ENCODE peak calls at places on chromosomes 3 and 15, in four cellular contexts. Q, B, I and V are unnamed samples. For H3K27me3 and H3K36me3, the result is how much of the 10 kb centered on the place peaks cover.

GRCh38 chr3:43417133-43417532 is 130.8 kb downstream of the SNRK start:
- DNase-seq in Q (no peak), I (no peak), B (no peak), V (no peak)

GRCh38 chr3:186823391-186823790 is 17.1 kb upstream of the RFC4 start:
- DNase-seq in Q (peak), I (no peak), B (no peak), V (no peak)

GRCh38 chr3:16516695-16517481 is 3.4 kb upstream of the RFTN1 start:
- DNase-seq in Q (peak), B (no peak), I (no peak), V (peak)

GRCh38 chr3:57864853-57865252 is 108.7 kb downstream of the SLMAP start:
- DNase-seq in B (no peak), Q (peak), I (no peak), V (no peak)

GRCh38 chr3:45976191-45977091 is 19.2 kb downstream of the FYCO1 start:
- DNase-seq in B (no peak), I (no peak), Q (no peak), V (no peak)

GRCh38 chr3:23264413-23264812 is 61.3 kb downstream of the UBE2E2 start:
- DNase-seq in B (peak), I (no peak), Q (peak), V (no peak)

GRCh38 chr15:63834500-63835210 is 907 bp upstream of the HERC1 start:
- DNase-seq in B (no peak), Q (no peak), I (no peak), V (no peak)

GRCh38 chr3:161556533-161556932 is 59.9 kb downstream of the OTOL1 start:
- DNase-seq in Q (no peak), B (no peak), I (no peak), V (no peak)

GRCh38 chr3:77513541-77513940 is 473.6 kb downstream of the ROBO2 start:
- DNase-seq in Q (peak), B (peak), I (no peak), V (no peak)

GRCh38 chr3:108296239-108296638 is at the start of gene HHLA2:
- DNase-seq in I (no peak), Q (peak), B (no peak), V (no peak)

GRCh38 chr3:179967622-179968021 is 69.1 kb downstream of the PEX5L start:
- DNase-seq in B (no peak), Q (peak), I (no peak), V (no peak)

GRCh38 chr3:146471012-146471411 is 1.7 kb upstream of the PLSCR2 start:
- DNase-seq in B (no peak), I (no peak), Q (no peak), V (no peak)

GRCh38 chr15:96326551-96327154 is 3.8 kb upstream of the NR2F2 start:
- DNase-seq in I (no peak), B (no peak), Q (peak), V (no peak)
- H3K27me3 ChIP-seq in I (under half), B (under half), Q (under half), V (under half)

DNA sequence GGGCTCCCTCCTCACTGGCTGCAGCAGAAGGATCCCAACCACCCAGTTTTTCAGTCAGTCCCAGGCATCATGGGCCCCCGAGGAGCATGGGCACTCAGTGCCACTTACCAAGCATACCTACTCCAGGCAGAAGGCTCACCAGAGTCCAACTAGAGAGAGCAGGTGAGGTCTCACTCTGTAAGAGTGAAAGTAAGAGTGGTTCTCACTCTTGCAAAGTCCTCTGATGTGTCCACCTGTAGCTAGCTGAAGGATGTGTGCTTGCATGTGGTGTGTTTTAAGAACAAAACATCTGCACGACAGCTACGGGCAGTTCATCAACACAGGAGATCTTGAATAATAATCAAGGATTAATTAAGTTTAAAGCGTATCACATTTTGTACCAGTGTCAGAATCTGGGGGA is 49.7 kb downstream of the CCK start:
- DNase-seq in Q (no peak), I (no peak), B (no peak), V (no peak)
- H3K36me3 ChIP-seq in Q (under half), I (under half), B (under half), V (under half)

GRCh38 chr15:75346796-75347221 is at the start of gene NEIL1:
- DNase-seq in B (no peak), Q (no peak), I (peak), V (no peak)
- H3K27me3 ChIP-seq in B (under half), Q (under half), I (under half), V (under half)

DNA sequence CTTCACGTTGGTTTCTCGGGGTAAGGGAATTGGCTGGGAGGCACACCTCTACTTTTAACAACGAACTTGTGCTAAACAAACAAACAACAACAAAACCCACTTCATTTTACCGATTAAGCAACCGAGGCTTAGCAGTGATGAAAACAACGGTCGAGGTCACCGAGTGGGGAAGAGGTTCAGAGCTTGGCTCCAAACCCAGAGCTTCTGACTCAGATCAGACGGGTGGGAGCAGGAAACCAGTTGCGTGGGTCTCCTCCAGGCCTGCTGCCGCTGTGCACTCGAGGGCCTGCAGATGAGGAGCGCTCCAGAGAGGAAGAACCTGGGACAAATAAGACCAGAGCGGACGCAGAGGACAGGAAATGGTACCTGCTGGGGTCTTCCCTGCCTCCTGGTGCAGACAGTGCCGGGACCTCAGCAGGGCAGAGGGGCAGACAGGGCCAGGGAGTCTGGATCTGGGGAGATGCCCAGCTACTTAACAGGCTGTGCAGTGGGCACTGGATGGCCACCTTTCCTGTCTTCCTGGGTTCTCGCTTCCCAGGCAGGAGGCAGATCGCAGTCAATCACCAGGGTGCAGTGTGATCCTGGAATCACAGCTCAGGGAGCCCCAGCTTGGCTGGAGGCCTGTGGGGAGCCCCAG is 99.0 kb upstream of the MEF2A start:
- DNase-seq in I (no peak), Q (peak), B (no peak), V (no peak)
- H3K36me3 ChIP-seq in I (under half), Q (under half), B (under half), V (under half)

GRCh38 chr15:67818464-67818863 is 6.8 kb upstream of the SKOR1 start:
- DNase-seq in Q (no peak), B (no peak), I (no peak), V (no peak)
- H3K27me3 ChIP-seq in Q (half or more), B (under half), I (under half), V (half or more)

GRCh38 chr3:171497546-171497945 is 37.3 kb upstream of the TNIK start:
- DNase-seq in Q (no peak), I (no peak), B (no peak), V (no peak)
- H3K36me3 ChIP-seq in Q (under half), I (under half), B (under half), V (under half)

GRCh38 chr3:189779166-189779565 is 148.0 kb downstream of the TP63 start:
- DNase-seq in I (no peak), B (no peak), Q (no peak), V (no peak)
- H3K27me3 ChIP-seq in I (under half), B (under half), Q (under half), V (under half)

GRCh38 chr3:131026321-131027151 is at the start of the genes ASTE1 and NEK11:
- DNase-seq in I (peak), Q (peak), B (peak), V (peak)
- H3K36me3 ChIP-seq in I (under half), Q (under half), B (under half), V (under half)

GRCh38 chr3:27712136-27713065 is 9.7 kb downstream of the EOMES start:
- DNase-seq in I (peak), B (peak), Q (peak), V (peak)
- H3K27me3 ChIP-seq in I (under half), B (under half), Q (under half), V (half or more)